ENCODE peak calls at places on chromosome 14, in ten cellular contexts. One of them, this sample, is unnamed.
A peak's percentile ranks its signal among the peaks of the same experiment; 100 is the strongest.

GRCh38 chr14:102209224-102209966 is 69.7 kb downstream of the WDR20 start:
- DNase-seq in lung: no peak
- DNase-seq in stimulated activated naive CD8-positive, alpha-beta T cell treated with anti-CD3 and anti-CD28 coated beads, Interleukin-15, amount 100 ng/mL, for 72 hours: no peak
- DNase-seq in AG08395: peak; percentile 60
- DNase-seq in right atrium auricular region: no peak
- DNase-seq in AG08396: peak; percentile 46
- DNase-seq in activated CD4-positive, CD25-positive, alpha-beta regulatory T cell treated with anti-CD3 and anti-CD28 coated beads, Interleukin-2, amount 50 U/mL, for 16 hours: no peak
- DNase-seq in epithelial cell of esophagus: peak; percentile 37
- DNase-seq in non-pigmented ciliary epithelial cell: no peak
- DNase-seq in fibroblast of gingiva: peak; percentile 60
- DNase-seq in this sample: no peak

GRCh38 chr14:89721991-89722390 is 232.5 kb downstream of the EFCAB11 start:
- DNase-seq in lung: no peak
- DNase-seq in stimulated activated naive CD8-positive, alpha-beta T cell treated with anti-CD3 and anti-CD28 coated beads, Interleukin-15, amount 100 ng/mL, for 72 hours: no peak
- DNase-seq in AG08395: no peak
- DNase-seq in right atrium auricular region: no peak
- DNase-seq in AG08396: peak; percentile 17
- DNase-seq in activated CD4-positive, CD25-positive, alpha-beta regulatory T cell treated with anti-CD3 and anti-CD28 coated beads, Interleukin-2, amount 50 U/mL, for 16 hours: no peak
- DNase-seq in epithelial cell of esophagus: peak; percentile 18
- DNase-seq in non-pigmented ciliary epithelial cell: no peak
- DNase-seq in fibroblast of gingiva: no peak
- DNase-seq in this sample: no peak

GRCh38 chr14:81269100-81269978 is 48.6 kb upstream of the GTF2A1 start:
- DNase-seq in lung: no peak
- DNase-seq in stimulated activated naive CD8-positive, alpha-beta T cell treated with anti-CD3 and anti-CD28 coated beads, Interleukin-15, amount 100 ng/mL, for 72 hours: peak; percentile 19
- DNase-seq in AG08395: peak; percentile 84
- DNase-seq in right atrium auricular region: no peak
- DNase-seq in AG08396: peak; percentile 76
- DNase-seq in activated CD4-positive, CD25-positive, alpha-beta regulatory T cell treated with anti-CD3 and anti-CD28 coated beads, Interleukin-2, amount 50 U/mL, for 16 hours: no peak
- DNase-seq in epithelial cell of esophagus: peak; percentile 74
- DNase-seq in non-pigmented ciliary epithelial cell: peak; percentile 60
- DNase-seq in fibroblast of gingiva: peak; percentile 62
- DNase-seq in this sample: no peak

GRCh38 chr14:23568600-23569310 is 1.2 kb upstream of the AP1G2 start:
- DNase-seq in lung: no peak
- DNase-seq in stimulated activated naive CD8-positive, alpha-beta T cell treated with anti-CD3 and anti-CD28 coated beads, Interleukin-15, amount 100 ng/mL, for 72 hours: no peak
- DNase-seq in AG08395: no peak
- DNase-seq in right atrium auricular region: no peak
- DNase-seq in AG08396: no peak
- DNase-seq in activated CD4-positive, CD25-positive, alpha-beta regulatory T cell treated with anti-CD3 and anti-CD28 coated beads, Interleukin-2, amount 50 U/mL, for 16 hours: no peak
- DNase-seq in epithelial cell of esophagus: no peak
- DNase-seq in non-pigmented ciliary epithelial cell: no peak
- DNase-seq in fibroblast of gingiva: no peak
- DNase-seq in this sample: no peak

GRCh38 chr14:92994131-92994676 is 71.3 kb downstream of the CHGA start:
- DNase-seq in lung: no peak
- DNase-seq in stimulated activated naive CD8-positive, alpha-beta T cell treated with anti-CD3 and anti-CD28 coated beads, Interleukin-15, amount 100 ng/mL, for 72 hours: no peak
- DNase-seq in AG08395: no peak
- DNase-seq in right atrium auricular region: no peak
- DNase-seq in AG08396: no peak
- DNase-seq in activated CD4-positive, CD25-positive, alpha-beta regulatory T cell treated with anti-CD3 and anti-CD28 coated beads, Interleukin-2, amount 50 U/mL, for 16 hours: no peak
- DNase-seq in epithelial cell of esophagus: no peak
- DNase-seq in non-pigmented ciliary epithelial cell: no peak
- DNase-seq in fibroblast of gingiva: no peak
- DNase-seq in this sample: no peak

GRCh38 chr14:45811155-45811554 is 558.2 kb upstream of the MIS18BP1 start:
- DNase-seq in lung: no peak
- DNase-seq in stimulated activated naive CD8-positive, alpha-beta T cell treated with anti-CD3 and anti-CD28 coated beads, Interleukin-15, amount 100 ng/mL, for 72 hours: no peak
- DNase-seq in AG08395: no peak
- DNase-seq in right atrium auricular region: no peak
- DNase-seq in AG08396: no peak
- DNase-seq in activated CD4-positive, CD25-positive, alpha-beta regulatory T cell treated with anti-CD3 and anti-CD28 coated beads, Interleukin-2, amount 50 U/mL, for 16 hours: no peak
- DNase-seq in epithelial cell of esophagus: no peak
- DNase-seq in non-pigmented ciliary epithelial cell: no peak
- DNase-seq in fibroblast of gingiva: no peak
- DNase-seq in this sample: no peak

GRCh38 chr14:90785474-90785873 is 30.8 kb downstream of the TTC7B start:
- DNase-seq in lung: peak; percentile 40
- DNase-seq in stimulated activated naive CD8-positive, alpha-beta T cell treated with anti-CD3 and anti-CD28 coated beads, Interleukin-15, amount 100 ng/mL, for 72 hours: no peak
- DNase-seq in AG08395: no peak
- DNase-seq in right atrium auricular region: peak; percentile 82
- DNase-seq in AG08396: no peak
- DNase-seq in activated CD4-positive, CD25-positive, alpha-beta regulatory T cell treated with anti-CD3 and anti-CD28 coated beads, Interleukin-2, amount 50 U/mL, for 16 hours: no peak
- DNase-seq in epithelial cell of esophagus: no peak
- DNase-seq in non-pigmented ciliary epithelial cell: no peak
- DNase-seq in fibroblast of gingiva: peak; percentile 26
- DNase-seq in this sample: peak; percentile 47

GRCh38 chr14:69631509-69631908 is 20.1 kb downstream of the SUSD6 start:
- DNase-seq in lung: no peak
- DNase-seq in stimulated activated naive CD8-positive, alpha-beta T cell treated with anti-CD3 and anti-CD28 coated beads, Interleukin-15, amount 100 ng/mL, for 72 hours: no peak
- DNase-seq in AG08395: peak; percentile 33
- DNase-seq in right atrium auricular region: no peak
- DNase-seq in AG08396: peak; percentile 66
- DNase-seq in activated CD4-positive, CD25-positive, alpha-beta regulatory T cell treated with anti-CD3 and anti-CD28 coated beads, Interleukin-2, amount 50 U/mL, for 16 hours: no peak
- DNase-seq in epithelial cell of esophagus: no peak
- DNase-seq in non-pigmented ciliary epithelial cell: no peak
- DNase-seq in fibroblast of gingiva: peak; percentile 80
- DNase-seq in this sample: no peak

GRCh38 chr14:104297721-104298401 is 159.5 kb downstream of the KIF26A start:
- DNase-seq in lung: no peak
- DNase-seq in stimulated activated naive CD8-positive, alpha-beta T cell treated with anti-CD3 and anti-CD28 coated beads, Interleukin-15, amount 100 ng/mL, for 72 hours: no peak
- DNase-seq in AG08395: no peak
- DNase-seq in right atrium auricular region: no peak
- DNase-seq in AG08396: no peak
- DNase-seq in activated CD4-positive, CD25-positive, alpha-beta regulatory T cell treated with anti-CD3 and anti-CD28 coated beads, Interleukin-2, amount 50 U/mL, for 16 hours: no peak
- DNase-seq in epithelial cell of esophagus: no peak
- DNase-seq in non-pigmented ciliary epithelial cell: no peak
- DNase-seq in fibroblast of gingiva: no peak
- DNase-seq in this sample: no peak

GRCh38 chr14:49420201-49420600 is 166.0 kb downstream of the RPS29 start:
- DNase-seq in lung: no peak
- DNase-seq in stimulated activated naive CD8-positive, alpha-beta T cell treated with anti-CD3 and anti-CD28 coated beads, Interleukin-15, amount 100 ng/mL, for 72 hours: no peak
- DNase-seq in AG08395: no peak
- DNase-seq in right atrium auricular region: no peak
- DNase-seq in AG08396: no peak
- DNase-seq in activated CD4-positive, CD25-positive, alpha-beta regulatory T cell treated with anti-CD3 and anti-CD28 coated beads, Interleukin-2, amount 50 U/mL, for 16 hours: no peak
- DNase-seq in epithelial cell of esophagus: no peak
- DNase-seq in non-pigmented ciliary epithelial cell: no peak
- DNase-seq in fibroblast of gingiva: no peak
- DNase-seq in this sample: no peak

GRCh38 chr14:78902010-78902623 is 731.9 kb downstream of the NRXN3 start:
- DNase-seq in lung: no peak
- DNase-seq in stimulated activated naive CD8-positive, alpha-beta T cell treated with anti-CD3 and anti-CD28 coated beads, Interleukin-15, amount 100 ng/mL, for 72 hours: no peak
- DNase-seq in AG08395: no peak
- DNase-seq in right atrium auricular region: no peak
- DNase-seq in AG08396: peak; percentile 19
- DNase-seq in activated CD4-positive, CD25-positive, alpha-beta regulatory T cell treated with anti-CD3 and anti-CD28 coated beads, Interleukin-2, amount 50 U/mL, for 16 hours: no peak
- DNase-seq in epithelial cell of esophagus: peak; percentile 56
- DNase-seq in non-pigmented ciliary epithelial cell: peak; percentile 17
- DNase-seq in fibroblast of gingiva: peak; percentile 2
- DNase-seq in this sample: no peak

GRCh38 chr14:77980475-77981321 is 180.8 kb downstream of the ADCK1 start:
- DNase-seq in lung: peak; percentile 69
- DNase-seq in stimulated activated naive CD8-positive, alpha-beta T cell treated with anti-CD3 and anti-CD28 coated beads, Interleukin-15, amount 100 ng/mL, for 72 hours: no peak
- DNase-seq in AG08395: no peak
- DNase-seq in right atrium auricular region: no peak
- DNase-seq in AG08396: no peak
- DNase-seq in activated CD4-positive, CD25-positive, alpha-beta regulatory T cell treated with anti-CD3 and anti-CD28 coated beads, Interleukin-2, amount 50 U/mL, for 16 hours: no peak
- DNase-seq in epithelial cell of esophagus: peak; percentile 46
- DNase-seq in non-pigmented ciliary epithelial cell: no peak
- DNase-seq in fibroblast of gingiva: no peak
- DNase-seq in this sample: no peak

GRCh38 chr14:100122481-100123215 is 36.8 kb downstream of the DEGS2 start:
- DNase-seq in lung: no peak
- DNase-seq in stimulated activated naive CD8-positive, alpha-beta T cell treated with anti-CD3 and anti-CD28 coated beads, Interleukin-15, amount 100 ng/mL, for 72 hours: no peak
- DNase-seq in AG08395: no peak
- DNase-seq in right atrium auricular region: no peak
- DNase-seq in AG08396: no peak
- DNase-seq in activated CD4-positive, CD25-positive, alpha-beta regulatory T cell treated with anti-CD3 and anti-CD28 coated beads, Interleukin-2, amount 50 U/mL, for 16 hours: no peak
- DNase-seq in epithelial cell of esophagus: no peak
- DNase-seq in non-pigmented ciliary epithelial cell: no peak
- DNase-seq in fibroblast of gingiva: no peak
- DNase-seq in this sample: no peak

GRCh38 chr14:74599201-74599809 is 12.7 kb downstream of the LTBP2 start:
- DNase-seq in lung: no peak
- DNase-seq in stimulated activated naive CD8-positive, alpha-beta T cell treated with anti-CD3 and anti-CD28 coated beads, Interleukin-15, amount 100 ng/mL, for 72 hours: no peak
- DNase-seq in AG08395: no peak
- DNase-seq in right atrium auricular region: no peak
- DNase-seq in AG08396: peak; percentile 60
- DNase-seq in activated CD4-positive, CD25-positive, alpha-beta regulatory T cell treated with anti-CD3 and anti-CD28 coated beads, Interleukin-2, amount 50 U/mL, for 16 hours: no peak
- DNase-seq in epithelial cell of esophagus: no peak
- DNase-seq in non-pigmented ciliary epithelial cell: no peak
- DNase-seq in fibroblast of gingiva: peak; percentile 76
- DNase-seq in this sample: no peak

GRCh38 chr14:31270196-31270772 is 62.7 kb upstream of the HECTD1 start:
- DNase-seq in lung: peak; percentile 41
- DNase-seq in stimulated activated naive CD8-positive, alpha-beta T cell treated with anti-CD3 and anti-CD28 coated beads, Interleukin-15, amount 100 ng/mL, for 72 hours: peak; percentile 7
- DNase-seq in AG08395: no peak
- DNase-seq in right atrium auricular region: no peak
- DNase-seq in AG08396: no peak
- DNase-seq in activated CD4-positive, CD25-positive, alpha-beta regulatory T cell treated with anti-CD3 and anti-CD28 coated beads, Interleukin-2, amount 50 U/mL, for 16 hours: no peak
- DNase-seq in epithelial cell of esophagus: no peak
- DNase-seq in non-pigmented ciliary epithelial cell: no peak
- DNase-seq in fibroblast of gingiva: no peak
- DNase-seq in this sample: no peak

GRCh38 chr14:29743566-29743965 is 184.1 kb downstream of the PRKD1 start:
- DNase-seq in lung: no peak
- DNase-seq in stimulated activated naive CD8-positive, alpha-beta T cell treated with anti-CD3 and anti-CD28 coated beads, Interleukin-15, amount 100 ng/mL, for 72 hours: no peak
- DNase-seq in AG08395: no peak
- DNase-seq in right atrium auricular region: no peak
- DNase-seq in AG08396: no peak
- DNase-seq in activated CD4-positive, CD25-positive, alpha-beta regulatory T cell treated with anti-CD3 and anti-CD28 coated beads, Interleukin-2, amount 50 U/mL, for 16 hours: no peak
- DNase-seq in epithelial cell of esophagus: no peak
- DNase-seq in non-pigmented ciliary epithelial cell: no peak
- DNase-seq in fibroblast of gingiva: no peak
- DNase-seq in this sample: no peak

GRCh38 chr14:71397371-71397770 is 490.1 kb downstream of the PCNX1 start:
- DNase-seq in lung: no peak
- DNase-seq in stimulated activated naive CD8-positive, alpha-beta T cell treated with anti-CD3 and anti-CD28 coated beads, Interleukin-15, amount 100 ng/mL, for 72 hours: no peak
- DNase-seq in AG08395: no peak
- DNase-seq in right atrium auricular region: no peak
- DNase-seq in AG08396: no peak
- DNase-seq in activated CD4-positive, CD25-positive, alpha-beta regulatory T cell treated with anti-CD3 and anti-CD28 coated beads, Interleukin-2, amount 50 U/mL, for 16 hours: no peak
- DNase-seq in epithelial cell of esophagus: no peak
- DNase-seq in non-pigmented ciliary epithelial cell: no peak
- DNase-seq in fibroblast of gingiva: peak; percentile 42
- DNase-seq in this sample: no peak

GRCh38 chr14:91595736-91596135 is 85.6 kb upstream of the PPP4R3A start:
- DNase-seq in lung: no peak
- DNase-seq in stimulated activated naive CD8-positive, alpha-beta T cell treated with anti-CD3 and anti-CD28 coated beads, Interleukin-15, amount 100 ng/mL, for 72 hours: no peak
- DNase-seq in AG08395: no peak
- DNase-seq in right atrium auricular region: no peak
- DNase-seq in AG08396: no peak
- DNase-seq in activated CD4-positive, CD25-positive, alpha-beta regulatory T cell treated with anti-CD3 and anti-CD28 coated beads, Interleukin-2, amount 50 U/mL, for 16 hours: no peak
- DNase-seq in epithelial cell of esophagus: no peak
- DNase-seq in non-pigmented ciliary epithelial cell: no peak
- DNase-seq in fibroblast of gingiva: no peak
- DNase-seq in this sample: no peak

GRCh38 chr14:91350483-91350812 is 67.2 kb downstream of the CCDC88C start:
- DNase-seq in lung: no peak
- DNase-seq in stimulated activated naive CD8-positive, alpha-beta T cell treated with anti-CD3 and anti-CD28 coated beads, Interleukin-15, amount 100 ng/mL, for 72 hours: no peak
- DNase-seq in AG08395: no peak
- DNase-seq in right atrium auricular region: no peak
- DNase-seq in AG08396: no peak
- DNase-seq in activated CD4-positive, CD25-positive, alpha-beta regulatory T cell treated with anti-CD3 and anti-CD28 coated beads, Interleukin-2, amount 50 U/mL, for 16 hours: no peak
- DNase-seq in epithelial cell of esophagus: no peak
- DNase-seq in non-pigmented ciliary epithelial cell: no peak
- DNase-seq in fibroblast of gingiva: no peak
- DNase-seq in this sample: no peak

GRCh38 chr14:22976620-22977433 is 5.5 kb downstream of the AJUBA start:
- DNase-seq in lung: peak; percentile 60
- DNase-seq in stimulated activated naive CD8-positive, alpha-beta T cell treated with anti-CD3 and anti-CD28 coated beads, Interleukin-15, amount 100 ng/mL, for 72 hours: no peak
- DNase-seq in AG08395: no peak
- DNase-seq in right atrium auricular region: no peak
- DNase-seq in AG08396: no peak
- DNase-seq in activated CD4-positive, CD25-positive, alpha-beta regulatory T cell treated with anti-CD3 and anti-CD28 coated beads, Interleukin-2, amount 50 U/mL, for 16 hours: no peak
- DNase-seq in epithelial cell of esophagus: peak; percentile 61
- DNase-seq in non-pigmented ciliary epithelial cell: no peak
- DNase-seq in fibroblast of gingiva: peak; percentile 42
- DNase-seq in this sample: no peak

GRCh38 chr14:20679907-20680306 is 4.5 kb upstream of the RNASE4 start:
- DNase-seq in lung: peak; percentile 60
- DNase-seq in stimulated activated naive CD8-positive, alpha-beta T cell treated with anti-CD3 and anti-CD28 coated beads, Interleukin-15, amount 100 ng/mL, for 72 hours: no peak
- DNase-seq in AG08395: peak; percentile 45
- DNase-seq in right atrium auricular region: no peak
- DNase-seq in AG08396: peak; percentile 32
- DNase-seq in activated CD4-positive, CD25-positive, alpha-beta regulatory T cell treated with anti-CD3 and anti-CD28 coated beads, Interleukin-2, amount 50 U/mL, for 16 hours: no peak
- DNase-seq in epithelial cell of esophagus: peak; percentile 44
- DNase-seq in non-pigmented ciliary epithelial cell: no peak
- DNase-seq in fibroblast of gingiva: no peak
- DNase-seq in this sample: no peak

GRCh38 chr14:106883218-106883692 is 1356.9 kb downstream of the TMEM121 start:
- DNase-seq in lung: no peak
- DNase-seq in stimulated activated naive CD8-positive, alpha-beta T cell treated with anti-CD3 and anti-CD28 coated beads, Interleukin-15, amount 100 ng/mL, for 72 hours: peak; percentile 61
- DNase-seq in AG08395: no peak
- DNase-seq in right atrium auricular region: no peak
- DNase-seq in AG08396: no peak
- DNase-seq in activated CD4-positive, CD25-positive, alpha-beta regulatory T cell treated with anti-CD3 and anti-CD28 coated beads, Interleukin-2, amount 50 U/mL, for 16 hours: no peak
- DNase-seq in epithelial cell of esophagus: no peak
- DNase-seq in non-pigmented ciliary epithelial cell: no peak
- DNase-seq in fibroblast of gingiva: no peak
- DNase-seq in this sample: no peak

GRCh38 chr14:69848903-69849391 is 30.3 kb upstream of the SMOC1 start:
- DNase-seq in lung: no peak
- DNase-seq in stimulated activated naive CD8-positive, alpha-beta T cell treated with anti-CD3 and anti-CD28 coated beads, Interleukin-15, amount 100 ng/mL, for 72 hours: no peak
- DNase-seq in AG08395: no peak
- DNase-seq in right atrium auricular region: no peak
- DNase-seq in AG08396: no peak
- DNase-seq in activated CD4-positive, CD25-positive, alpha-beta regulatory T cell treated with anti-CD3 and anti-CD28 coated beads, Interleukin-2, amount 50 U/mL, for 16 hours: no peak
- DNase-seq in epithelial cell of esophagus: no peak
- DNase-seq in non-pigmented ciliary epithelial cell: no peak
- DNase-seq in fibroblast of gingiva: no peak
- DNase-seq in this sample: peak; percentile 33

GRCh38 chr14:71438684-71439083 is 493.5 kb upstream of the RGS6 start:
- DNase-seq in lung: no peak
- DNase-seq in stimulated activated naive CD8-positive, alpha-beta T cell treated with anti-CD3 and anti-CD28 coated beads, Interleukin-15, amount 100 ng/mL, for 72 hours: no peak
- DNase-seq in AG08395: peak; percentile 30
- DNase-seq in right atrium auricular region: no peak
- DNase-seq in AG08396: no peak
- DNase-seq in activated CD4-positive, CD25-positive, alpha-beta regulatory T cell treated with anti-CD3 and anti-CD28 coated beads, Interleukin-2, amount 50 U/mL, for 16 hours: no peak
- DNase-seq in epithelial cell of esophagus: no peak
- DNase-seq in non-pigmented ciliary epithelial cell: no peak
- DNase-seq in fibroblast of gingiva: peak; percentile 35
- DNase-seq in this sample: no peak

GRCh38 chr14:30994681-30995620 is 30.5 kb upstream of the AP4S1 start:
- DNase-seq in lung: no peak
- DNase-seq in stimulated activated naive CD8-positive, alpha-beta T cell treated with anti-CD3 and anti-CD28 coated beads, Interleukin-15, amount 100 ng/mL, for 72 hours: no peak
- DNase-seq in AG08395: peak; percentile 6
- DNase-seq in right atrium auricular region: no peak
- DNase-seq in AG08396: no peak
- DNase-seq in activated CD4-positive, CD25-positive, alpha-beta regulatory T cell treated with anti-CD3 and anti-CD28 coated beads, Interleukin-2, amount 50 U/mL, for 16 hours: no peak
- DNase-seq in epithelial cell of esophagus: peak; percentile 51
- DNase-seq in non-pigmented ciliary epithelial cell: no peak
- DNase-seq in fibroblast of gingiva: peak; percentile 40
- DNase-seq in this sample: no peak

GRCh38 chr14:67276131-67276530 is 34.9 kb downstream of the PALS1 start:
- DNase-seq in lung: no peak
- DNase-seq in stimulated activated naive CD8-positive, alpha-beta T cell treated with anti-CD3 and anti-CD28 coated beads, Interleukin-15, amount 100 ng/mL, for 72 hours: no peak
- DNase-seq in AG08395: no peak
- DNase-seq in right atrium auricular region: no peak
- DNase-seq in AG08396: no peak
- DNase-seq in activated CD4-positive, CD25-positive, alpha-beta regulatory T cell treated with anti-CD3 and anti-CD28 coated beads, Interleukin-2, amount 50 U/mL, for 16 hours: no peak
- DNase-seq in epithelial cell of esophagus: no peak
- DNase-seq in non-pigmented ciliary epithelial cell: no peak
- DNase-seq in fibroblast of gingiva: no peak
- DNase-seq in this sample: no peak

GRCh38 chr14:54669759-54670630 is 103.1 kb downstream of the SAMD4A start:
- DNase-seq in lung: no peak
- DNase-seq in stimulated activated naive CD8-positive, alpha-beta T cell treated with anti-CD3 and anti-CD28 coated beads, Interleukin-15, amount 100 ng/mL, for 72 hours: peak; percentile 32
- DNase-seq in AG08395: peak; percentile 36
- DNase-seq in right atrium auricular region: peak; percentile 57
- DNase-seq in AG08396: no peak
- DNase-seq in activated CD4-positive, CD25-positive, alpha-beta regulatory T cell treated with anti-CD3 and anti-CD28 coated beads, Interleukin-2, amount 50 U/mL, for 16 hours: no peak
- DNase-seq in epithelial cell of esophagus: peak; percentile 73
- DNase-seq in non-pigmented ciliary epithelial cell: peak; percentile 63
- DNase-seq in fibroblast of gingiva: peak; percentile 26
- DNase-seq in this sample: no peak

GRCh38 chr14:88553886-88554457 is 835 bp downstream of the PTPN21 start:
- DNase-seq in lung: no peak
- DNase-seq in stimulated activated naive CD8-positive, alpha-beta T cell treated with anti-CD3 and anti-CD28 coated beads, Interleukin-15, amount 100 ng/mL, for 72 hours: no peak
- DNase-seq in AG08395: no peak
- DNase-seq in right atrium auricular region: no peak
- DNase-seq in AG08396: no peak
- DNase-seq in activated CD4-positive, CD25-positive, alpha-beta regulatory T cell treated with anti-CD3 and anti-CD28 coated beads, Interleukin-2, amount 50 U/mL, for 16 hours: no peak
- DNase-seq in epithelial cell of esophagus: no peak
- DNase-seq in non-pigmented ciliary epithelial cell: no peak
- DNase-seq in fibroblast of gingiva: peak; percentile 9
- DNase-seq in this sample: no peak

This sample was measured in coronary artery.